ENCODE peak calls at places on chromosomes 11 and 22, in six cellular contexts. One of them, this sample, is unnamed.

GRCh38 chr22:46078241-46079092 is 71.9 kb upstream of the PPARA start:
- DNase-seq in lower leg skin: peak
- DNase-seq in sigmoid colon: peak
- DNase-seq in astrocyte of the cerebellum: no peak
- DNase-seq in hepatocyte: no peak
- DNase-seq in brain microvascular endothelial cell: no peak
- DNase-seq in this sample: no peak

GRCh38 chr11:59802639-59803176 is 7.9 kb downstream of the MRPL16 start:
- DNase-seq in lower leg skin: no peak
- DNase-seq in sigmoid colon: no peak
- DNase-seq in astrocyte of the cerebellum: peak
- DNase-seq in hepatocyte: peak
- DNase-seq in brain microvascular endothelial cell: peak
- DNase-seq in this sample: no peak

GRCh38 chr22:49677495-49677889 is 150.2 kb downstream of the BRD1 start:
- DNase-seq in lower leg skin: peak
- DNase-seq in sigmoid colon: peak
- DNase-seq in astrocyte of the cerebellum: no peak
- DNase-seq in hepatocyte: no peak
- DNase-seq in brain microvascular endothelial cell: no peak
- DNase-seq in this sample: no peak

GRCh38 chr11:121464352-121464946 is 11.7 kb upstream of the SORL1-AS1 start:
- DNase-seq in lower leg skin: peak
- DNase-seq in sigmoid colon: peak
- DNase-seq in astrocyte of the cerebellum: peak
- DNase-seq in hepatocyte: peak
- DNase-seq in brain microvascular endothelial cell: peak
- DNase-seq in this sample: peak

GRCh38 chr11:57072640-57073039 is 83.9 kb downstream of the OR5AK2 start:
- DNase-seq in lower leg skin: no peak
- DNase-seq in sigmoid colon: no peak
- DNase-seq in astrocyte of the cerebellum: peak
- DNase-seq in hepatocyte: peak
- DNase-seq in brain microvascular endothelial cell: peak
- DNase-seq in this sample: peak

GRCh38 chr22:48722661-48723060 is 1105.0 kb downstream of the BRD1 start:
- DNase-seq in lower leg skin: no peak
- DNase-seq in sigmoid colon: peak
- DNase-seq in astrocyte of the cerebellum: no peak
- DNase-seq in hepatocyte: no peak
- DNase-seq in brain microvascular endothelial cell: no peak
- DNase-seq in this sample: no peak

GRCh38 chr22:44802956-44803355 is 50.6 kb downstream of the ARHGAP8 start:
- DNase-seq in lower leg skin: no peak
- DNase-seq in sigmoid colon: no peak
- DNase-seq in astrocyte of the cerebellum: no peak
- DNase-seq in hepatocyte: no peak
- DNase-seq in brain microvascular endothelial cell: no peak
- DNase-seq in this sample: no peak

GRCh38 chr22:35734517-35734827 is 16.8 kb downstream of the APOL5 start:
- DNase-seq in lower leg skin: no peak
- DNase-seq in sigmoid colon: no peak
- DNase-seq in astrocyte of the cerebellum: no peak
- DNase-seq in hepatocyte: no peak
- DNase-seq in brain microvascular endothelial cell: no peak
- DNase-seq in this sample: no peak

GRCh38 chr11:66126808-66127555 is 56.9 kb downstream of the PACS1 start:
- DNase-seq in lower leg skin: no peak
- DNase-seq in sigmoid colon: peak
- DNase-seq in astrocyte of the cerebellum: no peak
- DNase-seq in hepatocyte: peak
- DNase-seq in brain microvascular endothelial cell: peak
- DNase-seq in this sample: no peak

GRCh38 chr11:69306821-69307220 is 12.9 kb downstream of the MYEOV start:
- DNase-seq in lower leg skin: peak
- DNase-seq in sigmoid colon: peak
- DNase-seq in astrocyte of the cerebellum: no peak
- DNase-seq in hepatocyte: no peak
- DNase-seq in brain microvascular endothelial cell: no peak
- DNase-seq in this sample: no peak

GRCh38 chr22:19554834-19555404 is 30.7 kb upstream of the CLDN5 start:
- DNase-seq in lower leg skin: no peak
- DNase-seq in sigmoid colon: peak
- DNase-seq in astrocyte of the cerebellum: no peak
- DNase-seq in hepatocyte: no peak
- DNase-seq in brain microvascular endothelial cell: peak
- DNase-seq in this sample: peak

GRCh38 chr11:118263694-118264567 is at the start of gene MPZL2:
- DNase-seq in lower leg skin: peak
- DNase-seq in sigmoid colon: no peak
- DNase-seq in astrocyte of the cerebellum: no peak
- DNase-seq in hepatocyte: peak
- DNase-seq in brain microvascular endothelial cell: no peak
- DNase-seq in this sample: no peak

GRCh38 chr11:109422755-109423113 is 744 bp downstream of the C11orf87 start:
- DNase-seq in lower leg skin: no peak
- DNase-seq in sigmoid colon: no peak
- DNase-seq in astrocyte of the cerebellum: no peak
- DNase-seq in hepatocyte: no peak
- DNase-seq in brain microvascular endothelial cell: no peak
- DNase-seq in this sample: no peak

GRCh38 chr11:65389294-65389980 is 3.0 kb downstream of the FRMD8 start:
- DNase-seq in lower leg skin: no peak
- DNase-seq in sigmoid colon: peak
- DNase-seq in astrocyte of the cerebellum: no peak
- DNase-seq in hepatocyte: no peak
- DNase-seq in brain microvascular endothelial cell: no peak
- DNase-seq in this sample: no peak

GRCh38 chr11:12224537-12224893 is 114.1 kb downstream of the MICAL2 start:
- DNase-seq in lower leg skin: peak
- DNase-seq in sigmoid colon: peak
- DNase-seq in astrocyte of the cerebellum: peak
- DNase-seq in hepatocyte: no peak
- DNase-seq in brain microvascular endothelial cell: peak
- DNase-seq in this sample: peak

GRCh38 chr11:14370496-14370895 is 11.5 kb upstream of the RRAS2 start:
- DNase-seq in lower leg skin: no peak
- DNase-seq in sigmoid colon: no peak
- DNase-seq in astrocyte of the cerebellum: no peak
- DNase-seq in hepatocyte: no peak
- DNase-seq in brain microvascular endothelial cell: no peak
- DNase-seq in this sample: no peak

GRCh38 chr11:77672276-77672675 is 34.7 kb upstream of the CLNS1A start:
- DNase-seq in lower leg skin: no peak
- DNase-seq in sigmoid colon: no peak
- DNase-seq in astrocyte of the cerebellum: peak
- DNase-seq in hepatocyte: peak
- DNase-seq in brain microvascular endothelial cell: peak
- DNase-seq in this sample: peak

GRCh38 chr11:45405916-45406670 is 120.0 kb upstream of the SYT13 start:
- DNase-seq in lower leg skin: peak
- DNase-seq in sigmoid colon: no peak
- DNase-seq in astrocyte of the cerebellum: no peak
- DNase-seq in hepatocyte: no peak
- DNase-seq in brain microvascular endothelial cell: peak
- DNase-seq in this sample: no peak

GRCh38 chr22:37601540-37602442 is 6.8 kb upstream of the GGA1 start:
- DNase-seq in lower leg skin: no peak
- DNase-seq in sigmoid colon: no peak
- DNase-seq in astrocyte of the cerebellum: no peak
- DNase-seq in hepatocyte: peak
- DNase-seq in brain microvascular endothelial cell: peak
- DNase-seq in this sample: peak

GRCh38 chr11:38136887-38137286 is 1538.9 kb upstream of the RAG2 start:
- DNase-seq in lower leg skin: no peak
- DNase-seq in sigmoid colon: no peak
- DNase-seq in astrocyte of the cerebellum: no peak
- DNase-seq in hepatocyte: no peak
- DNase-seq in brain microvascular endothelial cell: no peak
- DNase-seq in this sample: no peak
- H3K4me3 ChIP-seq in lower leg skin: no peak
- H3K4me3 ChIP-seq in sigmoid colon: no peak
- H3K4me3 ChIP-seq in astrocyte of the cerebellum: no peak
- H3K4me3 ChIP-seq in hepatocyte: no peak
- H3K4me3 ChIP-seq in brain microvascular endothelial cell: no peak
- H3K4me3 ChIP-seq in this sample: no peak

DNA sequence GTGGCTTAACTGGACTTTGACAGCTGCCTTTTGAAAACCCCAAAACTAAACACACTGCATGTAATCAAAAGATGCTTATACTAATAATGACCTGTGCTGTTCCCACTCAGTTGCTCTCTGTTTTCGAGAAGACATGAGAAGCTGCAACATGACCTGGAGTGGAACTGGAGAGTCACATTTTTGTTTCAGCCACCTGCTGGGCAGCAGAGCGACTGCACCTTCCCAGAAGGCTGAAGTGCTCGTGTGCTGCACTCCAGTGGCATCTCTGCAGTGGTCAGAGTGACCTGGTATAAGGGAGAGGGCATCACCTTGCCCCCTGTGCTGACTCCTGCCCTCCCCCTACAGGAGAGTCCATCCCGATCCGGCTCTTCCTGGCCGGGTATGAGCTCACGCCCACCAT is 8.6 kb downstream of the THYN1 start:
- DNase-seq in lower leg skin: no peak
- DNase-seq in sigmoid colon: no peak
- DNase-seq in astrocyte of the cerebellum: no peak
- DNase-seq in hepatocyte: peak
- DNase-seq in brain microvascular endothelial cell: no peak
- DNase-seq in this sample: no peak
- TF ChIP-seq CTCF in lower leg skin: no peak
- TF ChIP-seq CTCF in sigmoid colon: peak
- TF ChIP-seq CTCF in astrocyte of the cerebellum: peak
- TF ChIP-seq CTCF in hepatocyte: peak
- TF ChIP-seq CTCF in brain microvascular endothelial cell: peak
- TF ChIP-seq CTCF in this sample: peak

DNA sequence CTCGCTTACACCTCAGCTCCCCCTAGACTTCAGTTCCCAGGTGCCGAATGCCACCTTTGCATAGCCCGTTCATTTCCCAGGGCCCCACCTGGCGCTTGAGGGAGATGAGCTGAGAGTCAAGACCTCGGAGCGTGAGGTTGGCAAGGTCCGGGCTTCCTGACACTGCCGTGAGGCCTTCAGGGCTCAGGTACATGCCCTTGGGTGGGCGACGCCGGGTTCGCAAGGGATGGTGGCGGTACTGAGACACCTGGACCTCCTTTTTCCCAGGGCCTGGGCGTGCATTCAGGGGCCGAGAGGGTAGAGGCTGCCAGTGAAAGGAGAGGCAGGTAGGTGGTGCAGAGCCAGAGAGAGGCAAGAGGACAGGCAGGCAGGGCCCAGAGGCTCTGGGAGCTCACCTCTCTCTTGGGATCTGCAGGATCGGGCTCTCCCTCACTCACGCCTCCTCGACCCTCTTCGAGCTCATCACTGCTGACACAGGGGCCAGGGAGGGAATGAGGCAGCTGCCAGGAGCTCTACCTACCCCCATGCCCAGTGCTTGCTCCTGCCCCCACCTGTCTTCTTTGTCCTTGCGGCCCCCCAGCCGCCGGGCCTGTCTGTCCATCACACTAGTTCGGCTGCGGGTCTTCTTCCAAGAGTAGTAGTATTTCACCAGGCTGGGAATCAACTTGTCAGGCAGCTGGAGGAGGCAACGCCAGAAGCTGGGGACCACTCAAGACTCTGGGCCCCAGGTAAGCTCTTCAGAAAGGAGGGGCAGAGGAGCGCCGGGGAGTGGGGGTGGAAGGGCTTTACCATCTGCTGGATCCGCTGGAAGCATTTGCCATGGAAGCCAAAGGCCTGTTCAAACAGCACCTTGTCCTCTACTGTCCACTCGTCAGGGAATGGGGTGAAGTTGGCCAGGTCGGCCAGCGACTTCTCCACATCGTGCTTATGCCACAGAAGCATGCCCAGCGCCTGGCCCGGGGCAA is 2.8 kb downstream of the RCOR2 start:
- DNase-seq in lower leg skin: no peak
- DNase-seq in sigmoid colon: no peak
- DNase-seq in astrocyte of the cerebellum: no peak
- DNase-seq in hepatocyte: no peak
- DNase-seq in brain microvascular endothelial cell: no peak
- DNase-seq in this sample: no peak
- H3K4me3 ChIP-seq in lower leg skin: no peak
- H3K4me3 ChIP-seq in sigmoid colon: no peak
- H3K4me3 ChIP-seq in astrocyte of the cerebellum: no peak
- H3K4me3 ChIP-seq in hepatocyte: no peak
- H3K4me3 ChIP-seq in brain microvascular endothelial cell: no peak
- H3K4me3 ChIP-seq in this sample: no peak

GRCh38 chr22:22720201-22720723 is 75.8 kb downstream of the GGTLC2 start:
- DNase-seq in lower leg skin: no peak
- DNase-seq in sigmoid colon: no peak
- DNase-seq in astrocyte of the cerebellum: no peak
- DNase-seq in hepatocyte: peak
- DNase-seq in brain microvascular endothelial cell: peak
- DNase-seq in this sample: peak
- TF ChIP-seq CTCF in lower leg skin: no peak
- TF ChIP-seq CTCF in sigmoid colon: no peak
- TF ChIP-seq CTCF in astrocyte of the cerebellum: peak
- TF ChIP-seq CTCF in hepatocyte: peak
- TF ChIP-seq CTCF in brain microvascular endothelial cell: peak
- TF ChIP-seq CTCF in this sample: peak

GRCh38 chr11:22203281-22203680 is 10.4 kb downstream of the ANO5 start:
- DNase-seq in lower leg skin: no peak
- DNase-seq in sigmoid colon: no peak
- DNase-seq in astrocyte of the cerebellum: no peak
- DNase-seq in hepatocyte: no peak
- DNase-seq in brain microvascular endothelial cell: no peak
- DNase-seq in this sample: no peak
- H3K4me3 ChIP-seq in lower leg skin: no peak
- H3K4me3 ChIP-seq in sigmoid colon: no peak
- H3K4me3 ChIP-seq in astrocyte of the cerebellum: no peak
- H3K4me3 ChIP-seq in hepatocyte: no peak
- H3K4me3 ChIP-seq in brain microvascular endothelial cell: no peak
- H3K4me3 ChIP-seq in this sample: no peak

DNA sequence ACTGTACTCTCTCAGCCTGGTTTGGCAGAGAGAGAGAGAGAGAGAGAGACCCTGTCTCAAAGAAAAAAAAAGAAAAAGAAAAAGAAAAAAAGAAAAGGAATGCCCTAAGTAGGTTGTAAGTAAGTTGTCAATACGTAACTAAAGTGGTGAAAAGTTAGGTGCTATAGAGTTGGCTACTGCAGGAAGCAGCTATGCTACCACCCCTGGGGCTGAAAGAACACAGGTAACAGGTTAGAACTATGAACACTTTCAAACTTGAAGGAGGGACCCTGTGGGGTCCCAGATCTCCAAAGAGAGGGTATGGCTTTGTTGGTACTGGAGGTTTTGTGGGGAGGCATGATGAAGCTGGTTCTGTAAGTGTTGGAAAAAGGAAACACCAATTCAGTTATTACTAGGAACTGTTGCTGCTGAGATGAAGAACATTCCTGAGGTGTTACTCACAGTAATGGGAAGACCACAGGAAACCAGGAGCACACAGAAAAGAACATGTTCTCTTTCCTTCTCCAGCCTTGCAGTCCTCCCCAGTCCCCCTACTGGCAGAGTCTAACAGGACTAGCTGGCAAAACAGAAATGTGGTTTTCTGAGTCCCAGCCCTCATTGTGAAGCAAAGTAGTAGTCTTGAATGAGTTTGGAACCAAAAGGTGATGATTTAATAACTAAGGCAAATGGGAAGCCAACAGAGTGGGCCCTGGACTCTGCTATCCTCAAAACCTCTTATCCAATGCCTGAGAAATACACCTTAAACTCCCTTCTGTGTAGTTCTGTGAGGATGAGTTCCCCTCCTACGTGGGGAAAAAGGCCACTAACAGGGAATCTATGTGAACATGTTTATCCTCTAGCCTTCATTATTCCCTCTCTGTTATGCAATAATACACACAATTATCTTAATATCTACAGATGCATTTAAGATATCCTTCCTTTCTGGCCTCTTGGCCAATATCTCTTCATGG is 427.0 kb upstream of the DDI1 start:
- DNase-seq in lower leg skin: no peak
- DNase-seq in sigmoid colon: no peak
- DNase-seq in astrocyte of the cerebellum: peak
- DNase-seq in hepatocyte: peak
- DNase-seq in brain microvascular endothelial cell: peak
- DNase-seq in this sample: peak
- TF ChIP-seq CTCF in lower leg skin: no peak
- TF ChIP-seq CTCF in sigmoid colon: no peak
- TF ChIP-seq CTCF in astrocyte of the cerebellum: peak
- TF ChIP-seq CTCF in hepatocyte: peak
- TF ChIP-seq CTCF in brain microvascular endothelial cell: peak
- TF ChIP-seq CTCF in this sample: peak